ENCODE peak calls at places on chromosomes 2 and 18, in seven cellular contexts. U, V, K, A, J, D and Z are unnamed samples.

GRCh38 chr2:236353594-236353942 is 89.4 kb upstream of the ASB18 start:
- DNase-seq in U (no peak), K (no peak), V (no peak), A (no peak), D (no peak), J (no peak), Z (no peak)

GRCh38 chr18:24396082-24396623 is 1.5 kb downstream of the OSBPL1A start:
- DNase-seq in U (no peak), A (no peak), V (no peak), J (no peak), D (no peak), K (no peak), Z (no peak)

GRCh38 chr2:127640082-127641072 is 5.6 kb upstream of the GPR17 start:
- DNase-seq in J (no peak), V (no peak), U (no peak), A (peak; percentile 93), K (no peak), D (no peak), Z (no peak)

GRCh38 chr2:147310335-147311057 is 534.3 kb upstream of the ACVR2A start:
- DNase-seq in D (no peak), J (no peak), U (no peak), V (no peak), K (no peak), A (no peak), Z (no peak)

GRCh38 chr2:102619414-102620319 is at the start of gene SLC9A2:
- DNase-seq in J (peak; percentile 16), U (peak; percentile 80), V (no peak), D (peak; percentile 55), K (peak; percentile 47), A (no peak), Z (peak; percentile 81)

GRCh38 chr2:196336715-196337617 is 165.6 kb upstream of the STK17B start:
- DNase-seq in A (no peak), D (no peak), U (no peak), J (no peak), V (no peak), K (no peak), Z (no peak)

GRCh38 chr2:44936275-44936674 is 5.2 kb upstream of the SIX3 start:
- DNase-seq in J (no peak), U (peak; percentile 33), K (no peak), D (no peak), V (no peak), A (no peak), Z (no peak)

GRCh38 chr2:145464901-145465300 is 945.0 kb upstream of the ZEB2 start:
- DNase-seq in V (no peak), U (no peak), K (no peak), D (no peak), J (no peak), A (no peak), Z (no peak)

GRCh38 chr2:227462463-227462951 is 9.4 kb upstream of the AGFG1 start:
- DNase-seq in U (no peak), A (no peak), D (no peak), K (no peak), J (no peak), V (no peak), Z (no peak)

GRCh38 chr2:48694143-48694542 is 61.4 kb downstream of the LHCGR start:
- DNase-seq in D (no peak), J (no peak), U (no peak), A (no peak), K (no peak), V (peak; percentile 86), Z (no peak)

GRCh38 chr2:128521482-128521881 is 202.8 kb upstream of the HS6ST1 start:
- DNase-seq in U (no peak), A (no peak), K (no peak), J (no peak), D (no peak), V (no peak), Z (no peak)

GRCh38 chr2:46267616-46268015 is 29.6 kb upstream of the EPAS1 start:
- DNase-seq in D (no peak), J (no peak), U (no peak), A (no peak), K (no peak), V (no peak), Z (no peak)

GRCh38 chr18:28359177-28359576 is 182.2 kb upstream of the CDH2 start:
- DNase-seq in V (no peak), K (no peak), A (no peak), U (no peak), J (no peak), D (no peak), Z (no peak)

GRCh38 chr2:183490930-183491329 is 366.7 kb downstream of the NUP35 start:
- DNase-seq in U (no peak), K (no peak), V (no peak), D (no peak), J (no peak), A (no peak), Z (no peak)

GRCh38 chr2:105680357-105680756 is 64.4 kb upstream of the NCK2 start:
- DNase-seq in U (no peak), K (no peak), J (no peak), A (no peak), D (no peak), V (no peak), Z (no peak)
- H3K4me1 ChIP-seq in U (no peaks in the 10 kb centered on the region), K (no peaks in the 10 kb centered on the region), J (no peaks in the 10 kb centered on the region), A (no peaks in the 10 kb centered on the region), D (no peaks in the 10 kb centered on the region), V (no peaks in the 10 kb centered on the region), Z (no peaks in the 10 kb centered on the region)

DNA sequence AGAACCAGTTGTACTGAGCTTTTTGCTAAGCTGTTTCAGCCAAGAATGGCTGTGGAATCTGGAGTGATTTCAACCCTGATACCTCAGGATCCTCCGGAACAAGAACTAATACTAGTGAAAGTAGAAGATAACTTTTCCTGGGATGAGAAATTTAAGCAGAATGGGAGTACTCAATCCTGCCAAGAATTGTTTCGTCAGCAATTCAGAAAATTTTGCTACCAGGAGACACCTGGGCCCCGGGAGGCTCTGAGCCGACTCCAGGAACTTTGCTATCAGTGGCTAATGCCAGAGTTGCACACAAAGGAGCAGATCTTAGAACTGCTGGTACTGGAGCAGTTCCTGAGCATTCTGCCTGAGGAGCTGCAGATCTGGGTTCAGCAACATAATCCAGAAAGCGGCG is 1.6 kb downstream of the ZNF397 start:
- DNase-seq in A (no peak), V (no peak), U (no peak), K (no peak), D (no peak), J (no peak), Z (no peak)
- H3K9me3 ChIP-seq in A (peaks cover 38% of the 10 kb centered on the region), V (no peaks in the 10 kb centered on the region), U (no peaks in the 10 kb centered on the region), K (no peaks in the 10 kb centered on the region), D (no peaks in the 10 kb centered on the region), J (no peaks in the 10 kb centered on the region), Z (no peaks in the 10 kb centered on the region)

GRCh38 chr2:163518762-163519161 is 217.0 kb downstream of the FIGN start:
- DNase-seq in K (no peak), U (no peak), D (no peak), J (no peak), V (no peak), A (no peak), Z (no peak)
- H3K36me3 ChIP-seq in K (no peaks in the 10 kb centered on the region), U (no peaks in the 10 kb centered on the region), D (no peaks in the 10 kb centered on the region), J (no peaks in the 10 kb centered on the region), V (no peaks in the 10 kb centered on the region), A (no peaks in the 10 kb centered on the region), Z (no peaks in the 10 kb centered on the region)

DNA sequence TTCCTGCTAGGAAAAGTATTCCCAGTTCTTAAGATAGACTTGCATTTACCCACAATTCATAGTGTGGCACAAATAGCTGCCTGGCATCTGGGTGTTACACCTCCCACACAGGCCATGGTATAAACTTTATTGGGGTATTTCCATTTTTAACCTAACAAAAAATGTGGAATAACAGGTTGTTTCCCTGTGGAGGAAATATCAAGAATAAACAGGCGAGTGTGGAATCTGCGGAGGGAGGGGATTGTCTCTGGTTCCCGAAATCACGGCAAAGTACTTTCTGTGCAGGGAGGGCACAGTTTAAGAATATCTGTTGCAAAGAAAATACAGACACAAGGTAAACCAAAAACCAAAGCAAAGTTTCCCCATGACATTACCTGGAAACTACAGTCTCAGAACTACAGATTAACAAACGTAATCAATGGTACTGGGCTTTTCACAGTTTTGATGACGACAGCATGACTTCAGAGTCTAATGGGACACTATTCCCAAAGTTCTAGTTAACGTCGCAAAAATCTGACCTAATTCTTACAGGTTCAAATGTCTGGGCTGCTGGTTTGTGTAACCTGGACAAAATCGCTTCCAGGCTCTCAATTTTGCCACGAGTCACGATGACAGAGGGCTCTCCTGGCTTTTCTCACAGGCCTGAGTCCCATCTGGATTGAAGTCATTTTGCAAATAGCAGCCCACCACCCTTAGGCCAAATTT is 1.4 kb downstream of the STARD7 start:
- DNase-seq in K (no peak), J (no peak), A (no peak), D (no peak), V (no peak), U (no peak), Z (no peak)
- H3K4me1 ChIP-seq in K (peaks cover 43% of the 10 kb centered on the region), J (peaks cover 53% of the 10 kb centered on the region), A (peaks cover 81% of the 10 kb centered on the region), D (peaks cover 65% of the 10 kb centered on the region), V (peaks cover 33% of the 10 kb centered on the region), U (peaks cover 13% of the 10 kb centered on the region), Z (peaks cover 44% of the 10 kb centered on the region)

DNA sequence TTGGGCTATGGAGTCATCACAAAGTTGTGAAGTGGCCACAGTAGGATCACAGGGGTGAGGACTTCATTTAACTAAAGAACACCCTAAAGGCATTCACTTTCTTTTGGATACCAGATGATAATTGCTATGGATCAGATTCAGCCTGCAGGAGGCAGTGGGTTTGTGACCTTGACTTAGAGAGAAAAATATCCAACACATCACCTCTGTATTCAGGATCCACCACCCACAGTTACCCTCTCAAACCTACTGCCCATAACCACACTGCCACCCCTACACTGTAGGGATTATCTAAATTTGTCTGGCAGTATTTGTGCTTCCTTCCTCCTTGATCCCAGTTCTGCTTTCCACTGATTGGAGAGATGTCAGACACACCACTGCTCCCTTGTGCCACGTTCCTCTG is 269.4 kb downstream of the MYCN start:
- DNase-seq in K (no peak), D (no peak), A (no peak), J (no peak), V (no peak), U (no peak), Z (no peak)
- H3K9me3 ChIP-seq in K (no peaks in the 10 kb centered on the region), D (no peaks in the 10 kb centered on the region), A (peaks cover 19% of the 10 kb centered on the region), J (no peaks in the 10 kb centered on the region), V (peaks cover 2% of the 10 kb centered on the region), U (no peaks in the 10 kb centered on the region), Z (no peaks in the 10 kb centered on the region)